ENCODE peak calls at places on chromosome 1, in nine cellular contexts. K is BE2C; S is lung; E is MM.1S; N is hepatocyte; M is PC-3; X is left ventricle myocardium inferior; J is foreskin fibroblast; I is CD8-positive, alpha-beta T cell. D is an unnamed sample.

GRCh38 chr1:147243228-147243685 is 773 bp downstream of the CHD1L start:
- DNase-seq in K (peak), S (no peak), E (no peak), N (peak), M (no peak), X (peak), J (no peak), I (no peak), D (peak)

GRCh38 chr1:62438163-62438562 is 1.3 kb downstream of the USP1 start:
- DNase-seq in K (no peak), S (no peak), E (peak), N (no peak), M (peak), X (no peak), J (peak), I (no peak), D (no peak)

GRCh38 chr1:45503462-45504360 is 3.6 kb downstream of the MMACHC start:
- DNase-seq in K (no peak), S (no peak), E (no peak), N (no peak), M (no peak), X (no peak), J (no peak), I (no peak), D (no peak)

GRCh38 chr1:17270891-17271765 is 22.2 kb downstream of the PADI3 start:
- DNase-seq in K (no peak), S (no peak), E (no peak), N (no peak), M (no peak), X (no peak), J (no peak), I (no peak), D (no peak)

GRCh38 chr1:179744401-179745130 is 1.5 kb downstream of the FAM163A start:
- DNase-seq in K (peak), S (no peak), E (no peak), N (no peak), M (no peak), X (no peak), J (no peak), I (no peak), D (no peak)

GRCh38 chr1:241637604-241638003 is 2.6 kb downstream of the CHML start:
- DNase-seq in K (no peak), S (no peak), E (no peak), N (no peak), M (peak), X (no peak), J (peak), I (no peak), D (no peak)

GRCh38 chr1:179775009-179775408 is 31.9 kb downstream of the FAM163A start:
- DNase-seq in K (no peak), S (no peak), E (no peak), N (no peak), M (no peak), X (no peak), J (no peak), I (no peak), D (no peak)

GRCh38 chr1:227167276-227167829 is 150.9 kb downstream of the CDC42BPA start:
- DNase-seq in K (no peak), S (no peak), E (no peak), N (no peak), M (no peak), X (no peak), J (no peak), I (no peak), D (no peak)

GRCh38 chr1:30106125-30106524 is 617.3 kb downstream of the MATN1 start:
- DNase-seq in K (peak), S (no peak), E (no peak), N (peak), M (peak), X (peak), J (peak), I (no peak), D (peak)
- TF ChIP-seq CTCF in K (peak), S (peak), E (peak), N (peak), M (peak), X (peak), J (peak), I (peak), D (peak)

DNA sequence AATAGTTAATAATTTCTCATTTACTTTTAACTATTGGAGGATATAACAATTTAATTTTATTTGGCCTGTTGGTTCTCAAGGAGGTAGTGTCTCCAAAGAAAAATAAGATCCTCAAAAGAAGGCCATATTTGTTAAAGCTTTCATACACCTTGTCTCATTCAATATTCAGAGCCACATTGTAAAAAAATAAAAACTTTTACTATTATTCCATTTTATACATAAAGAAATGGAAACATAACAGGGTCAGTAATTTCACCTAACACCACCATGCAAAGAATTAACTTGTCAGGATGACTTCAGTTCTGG is 40.3 kb upstream of the KCTD3 start:
- DNase-seq in K (no peak), S (no peak), E (no peak), N (no peak), M (no peak), X (no peak), J (no peak), I (no peak), D (no peak)
- TF ChIP-seq CTCF in K (no peak), S (no peak), E (no peak), N (no peak), M (peak), X (no peak), J (no peak), I (no peak), D (no peak)

DNA sequence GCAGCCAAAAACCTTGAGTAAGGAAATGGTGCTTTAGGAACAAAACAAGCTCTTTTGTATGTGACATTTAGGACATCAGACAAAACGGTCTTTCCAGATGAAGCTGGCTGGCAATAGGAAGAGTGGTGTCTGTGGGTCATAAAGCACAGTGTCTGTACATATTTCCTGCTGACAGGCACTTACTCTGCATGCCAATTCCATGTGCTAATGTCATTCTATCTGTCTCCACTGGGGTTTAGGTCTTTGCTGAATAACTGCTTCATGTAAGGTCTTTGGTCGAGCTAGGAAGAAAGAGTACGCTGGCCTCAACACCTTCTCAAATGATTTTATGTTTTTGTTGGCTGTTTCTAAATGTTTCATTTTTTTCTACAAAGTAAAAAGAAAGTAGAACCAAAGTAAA is 163.5 kb downstream of the BRINP2 start:
- DNase-seq in K (no peak), S (no peak), E (no peak), N (peak), M (peak), X (no peak), J (peak), I (no peak), D (no peak)
- TF ChIP-seq CTCF in K (no peak), S (no peak), E (no peak), N (peak), M (no peak), X (peak), J (no peak), I (no peak), D (peak)

GRCh38 chr1:63804829-63805484 is 31.1 kb downstream of the ROR1 start:
- DNase-seq in K (no peak), S (no peak), E (no peak), N (no peak), M (no peak), X (no peak), J (no peak), I (no peak), D (no peak)

GRCh38 chr1:63799810-63800209 is 26.0 kb downstream of the ROR1 start:
- DNase-seq in K (no peak), S (no peak), E (no peak), N (no peak), M (no peak), X (no peak), J (peak), I (no peak), D (no peak)

GRCh38 chr1:63798284-63798683 is 24.5 kb downstream of the ROR1 start:
- DNase-seq in K (no peak), S (no peak), E (no peak), N (no peak), M (no peak), X (no peak), J (no peak), I (no peak), D (no peak)

GRCh38 chr1:63799324-63799723 is 25.5 kb downstream of the ROR1 start:
- DNase-seq in K (no peak), S (no peak), E (no peak), N (no peak), M (no peak), X (no peak), J (peak), I (no peak), D (no peak)

DNA sequence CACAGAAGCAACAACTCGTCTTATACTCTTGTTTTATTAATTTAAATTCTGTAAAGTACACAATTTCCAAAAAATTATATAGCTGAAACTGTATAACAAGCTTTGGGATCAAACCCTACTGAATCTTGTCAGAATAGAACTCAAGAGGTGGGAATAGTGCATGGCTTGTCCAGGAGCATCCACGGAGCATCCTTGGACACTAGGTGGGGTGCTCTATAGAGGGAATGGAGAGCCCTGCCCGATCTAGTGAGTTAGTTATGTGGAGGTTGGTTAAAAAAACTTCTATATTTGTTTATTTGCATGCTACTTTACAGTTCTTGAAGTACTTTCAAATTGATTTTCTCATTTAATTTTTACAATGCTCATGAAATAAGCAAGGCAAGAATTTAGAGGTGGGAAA is 28.3 kb downstream of the ROR1 start:
- DNase-seq in K (no peak), S (no peak), E (no peak), N (no peak), M (no peak), X (no peak), J (no peak), I (no peak), D (no peak)
- TF ChIP-seq CTCF in K (peak), S (no peak), E (no peak), N (no peak), M (peak), X (no peak), J (no peak), I (no peak), D (no peak)

GRCh38 chr1:247047702-247048101 is 30.9 kb downstream of the ZNF670 start:
- DNase-seq in K (no peak), S (no peak), E (no peak), N (no peak), M (no peak), X (no peak), J (no peak), I (no peak), D (no peak)
- TF ChIP-seq CTCF in K (no peak), S (no peak), E (no peak), N (no peak), M (no peak), X (no peak), J (no peak), I (no peak), D (no peak)

D was measured in Calu3.